ENCODE peak calls at places on chromosome 21, in six cellular contexts. H, I, X, K, C and Z are unnamed samples.

GRCh38 chr21:46150491-46151121 is 4.8 kb downstream of the FTCD start:
- DNase-seq in H (no peak), I (no peak), X (no peak), K (no peak), C (no peak), Z (peak; percentile 60)

GRCh38 chr21:36549470-36549869 is 69.5 kb upstream of the CLDN14 start:
- DNase-seq in H (no peak), I (no peak), X (no peak), K (no peak), C (no peak), Z (peak; percentile 40)

GRCh38 chr21:14273736-14274538 is 58.0 kb downstream of the RBM11 start:
- DNase-seq in H (peak; percentile 63), I (no peak), X (peak; percentile 28), K (peak; percentile 1), C (peak; percentile 71), Z (peak; percentile 64)

GRCh38 chr21:37627074-37627473 is 260.5 kb downstream of the DYRK1A start:
- DNase-seq in H (peak; percentile 28), I (no peak), X (no peak), K (no peak), C (no peak), Z (no peak)

GRCh38 chr21:29114765-29115164 is 15.7 kb upstream of the MAP3K7CL start:
- DNase-seq in H (no peak), I (peak; percentile 92), X (peak; percentile 72), K (no peak), C (no peak), Z (no peak)

GRCh38 chr21:36545776-36546511 is 66.0 kb upstream of the CLDN14 start:
- DNase-seq in H (no peak), I (no peak), X (no peak), K (peak; percentile 46), C (no peak), Z (peak; percentile 53)

GRCh38 chr21:28298251-28298672 is 694.4 kb downstream of the LTN1 start:
- DNase-seq in H (no peak), I (peak; percentile 63), X (peak; percentile 14), K (peak; percentile 27), C (no peak), Z (no peak)

GRCh38 chr21:16454371-16454770 is 724.6 kb downstream of the USP25 start:
- DNase-seq in H (no peak), I (no peak), X (no peak), K (peak; percentile 51), C (no peak), Z (no peak)

GRCh38 chr21:23951251-23951650 is 1656.0 kb downstream of the MRPL39 start:
- DNase-seq in H (no peak), I (peak; percentile 67), X (no peak), K (no peak), C (no peak), Z (no peak)

GRCh38 chr21:33691945-33692594 is 49.8 kb downstream of the ITSN1 start:
- DNase-seq in H (no peak), I (peak; percentile 15), X (no peak), K (no peak), C (no peak), Z (no peak)

GRCh38 chr21:29321908-29322569 is 23.3 kb downstream of the BACH1 start:
- DNase-seq in H (no peak), I (no peak), X (no peak), K (no peak), C (no peak), Z (no peak)

GRCh38 chr21:29258626-29259335 is 39.9 kb upstream of the BACH1 start:
- DNase-seq in H (no peak), I (peak; percentile 89), X (peak; percentile 77), K (peak; percentile 80), C (no peak), Z (no peak)

GRCh38 chr21:34076835-34077234 is 3.5 kb downstream of the MRPS6 start:
- DNase-seq in H (no peak), I (no peak), X (no peak), K (no peak), C (no peak), Z (no peak)

GRCh38 chr21:14616303-14617039 is 70.4 kb upstream of the SAMSN1 start:
- DNase-seq in H (no peak), I (no peak), X (peak; percentile 56), K (no peak), C (no peak), Z (no peak)

GRCh38 chr21:46227811-46228344 is 696 bp downstream of the LSS start:
- DNase-seq in H (peak; percentile 38), I (no peak), X (peak; percentile 14), K (no peak), C (no peak), Z (no peak)

GRCh38 chr21:26115346-26115745 is 55.2 kb downstream of the APP start:
- DNase-seq in H (no peak), I (no peak), X (peak; percentile 69), K (peak; percentile 41), C (no peak), Z (no peak)

GRCh38 chr21:36927718-36928117 is 38.8 kb downstream of the HLCS start:
- DNase-seq in H (peak; percentile 91), I (peak; percentile 97), X (peak; percentile 60), K (peak; percentile 88), C (peak; percentile 73), Z (peak; percentile 83)

GRCh38 chr21:37619464-37619974 is 252.9 kb downstream of the DYRK1A start:
- DNase-seq in H (no peak), I (no peak), X (peak; percentile 79), K (no peak), C (peak; percentile 17), Z (no peak)

GRCh38 chr21:46226146-46226545 is 2.4 kb downstream of the LSS start:
- DNase-seq in H (no peak), I (peak; percentile 19), X (peak; percentile 33), K (no peak), C (no peak), Z (peak; percentile 56)

GRCh38 chr21:22345624-22346023 is 1347.4 kb downstream of the NCAM2 start:
- DNase-seq in H (no peak), I (no peak), X (no peak), K (no peak), C (no peak), Z (no peak)

GRCh38 chr21:37159053-37159776 is 86.2 kb downstream of the TTC3 start:
- DNase-seq in H (no peak), I (peak; percentile 76), X (no peak), K (no peak), C (no peak), Z (no peak)

GRCh38 chr21:46118305-46118870 is 20.5 kb downstream of the COL6A2 start:
- DNase-seq in H (no peak), I (no peak), X (no peak), K (no peak), C (no peak), Z (no peak)

GRCh38 chr21:25578070-25578961 is 29.0 kb downstream of the MRPL39 start:
- DNase-seq in H (no peak), I (peak; percentile 36), X (no peak), K (no peak), C (no peak), Z (no peak)

GRCh38 chr21:28904961-28905435 is 87.7 kb downstream of the LTN1 start:
- DNase-seq in H (peak; percentile 15), I (no peak), X (no peak), K (no peak), C (no peak), Z (no peak)

GRCh38 chr21:40631201-40631600 is 215.8 kb downstream of the DSCAM start:
- DNase-seq in H (no peak), I (no peak), X (peak; percentile 13), K (no peak), C (no peak), Z (no peak)

GRCh38 chr21:27734146-27734545 is 767.3 kb upstream of the ADAMTS5 start:
- DNase-seq in H (no peak), I (peak; percentile 91), X (peak; percentile 40), K (peak; percentile 79), C (no peak), Z (no peak)

GRCh38 chr21:23475518-23476189 is 2131.6 kb downstream of the MRPL39 start:
- DNase-seq in H (no peak), I (no peak), X (no peak), K (peak; percentile 1), C (no peak), Z (no peak)

GRCh38 chr21:40254540-40255455 is 387.6 kb downstream of the PCP4 start:
- DNase-seq in H (peak; percentile 25), I (no peak), X (peak; percentile 86), K (no peak), C (no peak), Z (no peak)

GRCh38 chr21:33643658-33644311 is 1.5 kb downstream of the ITSN1 start:
- DNase-seq in H (peak; percentile 26), I (no peak), X (peak; percentile 21), K (peak; percentile 34), C (no peak), Z (no peak)

GRCh38 chr21:31172328-31172727 is 134.1 kb upstream of the KRTAP19-8 start:
- DNase-seq in H (no peak), I (no peak), X (no peak), K (no peak), C (no peak), Z (no peak)
- H3K4me3 ChIP-seq in H (no peak overlapping the region), I (no peak overlapping the region), X (no peak overlapping the region), K (no peak overlapping the region), C (no peak overlapping the region), Z (no peak overlapping the region)

GRCh38 chr21:38790961-38791360 is 14.8 kb upstream of the ETS2 start:
- DNase-seq in H (no peak), I (no peak), X (no peak), K (no peak), C (no peak), Z (no peak)
- H3K4me1 ChIP-seq in H (peaks cover 27% of the 10 kb centered on the region), I (no peaks in the 10 kb centered on the region), X (peaks cover 15% of the 10 kb centered on the region), K (no peaks in the 10 kb centered on the region), C (no peaks in the 10 kb centered on the region), Z (no peaks in the 10 kb centered on the region)

DNA sequence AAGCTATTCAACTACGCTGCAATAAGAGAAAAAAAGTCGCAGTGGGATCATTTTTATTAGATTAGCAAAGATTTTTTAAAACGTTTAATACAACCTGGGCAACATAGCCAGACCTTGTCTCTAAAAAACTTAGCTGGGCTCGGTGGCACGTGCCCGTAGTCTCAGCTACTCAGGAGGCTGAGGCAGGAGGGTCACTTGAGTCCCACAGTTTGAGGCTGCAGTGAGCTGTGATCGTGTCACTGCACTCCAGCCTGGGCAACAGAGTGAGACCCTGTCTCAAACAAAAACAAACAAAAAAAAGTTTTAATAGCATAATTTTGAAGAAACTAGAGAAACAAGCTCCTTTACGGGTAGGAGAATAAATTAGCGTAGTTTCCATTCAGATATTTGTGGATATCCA is 1.0 kb upstream of the PRDM15 start:
- DNase-seq in H (no peak), I (no peak), X (no peak), K (no peak), C (no peak), Z (no peak)
- H3K4me3 ChIP-seq in H (peak overlapping the region; percentile 57), I (no peak overlapping the region), X (peak overlapping the region; percentile 66), K (no peak overlapping the region), C (peak overlapping the region; percentile 87), Z (peak overlapping the region; percentile 75)

DNA sequence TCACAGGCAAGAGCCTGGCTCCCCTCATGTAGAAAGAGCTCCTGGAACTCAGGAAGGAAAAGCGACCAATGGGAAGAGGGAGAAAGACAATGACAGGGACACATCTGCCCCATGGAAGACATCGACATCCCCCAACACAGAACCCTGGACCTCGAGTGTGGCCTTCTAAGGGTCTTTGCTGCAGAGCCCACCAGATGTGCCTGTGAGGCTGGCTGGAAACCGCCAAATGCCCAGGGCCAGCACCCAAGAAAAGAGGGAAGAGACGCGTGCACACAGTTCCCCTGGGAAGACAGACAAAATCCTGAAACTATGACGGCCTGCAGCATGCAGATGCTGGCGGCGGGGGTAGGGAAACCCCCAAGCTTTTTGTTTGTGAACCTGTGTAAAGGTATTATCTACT is 36.4 kb upstream of the ADARB1 start:
- DNase-seq in H (no peak), I (no peak), X (no peak), K (no peak), C (no peak), Z (peak; percentile 62)
- H3K4me1 ChIP-seq in H (peaks cover 19% of the 10 kb centered on the region), I (peaks cover 41% of the 10 kb centered on the region), X (peaks cover 16% of the 10 kb centered on the region), K (peaks cover 29% of the 10 kb centered on the region), C (peaks cover 5% of the 10 kb centered on the region), Z (peaks cover 62% of the 10 kb centered on the region)